ENCODE peak calls at places on chromosomes 13 and 19, in eight cellular contexts. G, Y, D, H, O, J, V and N are unnamed samples.

GRCh38 chr19:10927691-10928562 is 512 bp downstream of the YIPF2 start:
- DNase-seq in Y (no peak), J (no peak), D (no peak), H (no peak), O (no peak), V (no peak), G (no peak), N (no peak)

GRCh38 chr13:22049384-22049783 is 378.5 kb downstream of the FGF9 start:
- DNase-seq in D (no peak), H (no peak), O (no peak), G (no peak), J (no peak), V (no peak), Y (no peak), N (no peak)

GRCh38 chr13:75308222-75308621 is 173.7 kb downstream of the TBC1D4 start:
- DNase-seq in H (no peak), V (no peak), J (no peak), O (no peak), D (no peak), Y (no peak), G (no peak), N (no peak)

GRCh38 chr13:43432948-43433347 is 353.8 kb downstream of the ENOX1 start:
- DNase-seq in O (no peak), Y (no peak), V (no peak), H (no peak), J (no peak), D (no peak), G (no peak), N (peak)

GRCh38 chr13:90104764-90105163 is 1242.7 kb upstream of the MIR17HG start:
- DNase-seq in H (no peak), G (no peak), V (no peak), Y (no peak), J (no peak), D (no peak), O (no peak), N (no peak)

GRCh38 chr13:98413796-98414195 is 163.1 kb downstream of the STK24 start:
- DNase-seq in D (no peak), O (no peak), J (no peak), G (no peak), Y (no peak), V (no peak), H (no peak), N (no peak)

GRCh38 chr19:18377026-18377425 is 8.9 kb upstream of the GDF15 start:
- DNase-seq in D (peak), G (no peak), O (no peak), H (no peak), Y (no peak), V (no peak), J (no peak), N (no peak)

GRCh38 chr13:93922063-93922462 is 557.4 kb downstream of the DCT start:
- DNase-seq in V (no peak), D (peak), H (no peak), Y (no peak), J (no peak), O (no peak), G (peak), N (no peak)

GRCh38 chr19:32464279-32464678 is 58.7 kb downstream of the DPY19L3 start:
- DNase-seq in D (peak), H (no peak), V (peak), G (peak), J (no peak), O (no peak), Y (no peak), N (no peak)

GRCh38 chr19:46861691-46862503 is 1.1 kb downstream of the ARHGAP35 start:
- DNase-seq in G (peak), Y (no peak), V (no peak), H (no peak), O (peak), D (peak), J (no peak), N (no peak)

GRCh38 chr13:77696006-77696862 is 1.3 kb upstream of the SLAIN1 start:
- DNase-seq in O (peak), G (no peak), H (peak), D (peak), Y (no peak), J (no peak), V (no peak), N (no peak)

GRCh38 chr19:887072-887471 is 5.9 kb downstream of the MED16 start:
- DNase-seq in Y (peak), J (peak), O (no peak), D (no peak), H (no peak), G (peak), V (peak), N (peak)

GRCh38 chr13:20192470-20193141 is at the start of gene GJB2:
- DNase-seq in V (no peak), Y (no peak), H (no peak), O (peak), G (no peak), J (no peak), D (peak), N (no peak)

GRCh38 chr13:54210397-54211050 is 1181.9 kb downstream of the OLFM4 start:
- DNase-seq in G (no peak), J (no peak), H (no peak), V (no peak), O (peak), Y (no peak), D (peak), N (no peak)

GRCh38 chr13:46721054-46721453 is 75.9 kb downstream of the ESD start:
- DNase-seq in G (peak), Y (peak), J (peak), D (peak), H (peak), O (peak), V (peak), N (peak)

GRCh38 chr13:100544866-100545683 is 43.5 kb downstream of the GGACT start:
- DNase-seq in H (peak), V (no peak), O (no peak), Y (peak), G (no peak), J (peak), D (no peak), N (no peak)

GRCh38 chr13:38180100-38180499 is 169.6 kb upstream of the UFM1 start:
- DNase-seq in J (peak), G (peak), Y (no peak), D (peak), O (no peak), H (no peak), V (peak), N (peak)

GRCh38 chr19:57071414-57071813 is 48.4 kb upstream of the USP29 start:
- DNase-seq in D (no peak), H (no peak), J (no peak), Y (no peak), O (no peak), V (no peak), G (no peak), N (no peak)

GRCh38 chr19:31880283-31880682 is 465.1 kb upstream of the ZNF507 start:
- DNase-seq in H (no peak), D (no peak), O (no peak), V (no peak), Y (no peak), G (no peak), J (no peak), N (no peak)

GRCh38 chr13:80497978-80498377 is 157.1 kb upstream of the SPRY2 start:
- DNase-seq in D (no peak), H (no peak), V (no peak), O (no peak), G (no peak), J (no peak), Y (no peak), N (no peak)

GRCh38 chr19:40689339-40690049 is 957 bp downstream of the NUMBL start:
- DNase-seq in O (peak), H (no peak), D (peak), Y (no peak), G (no peak), J (peak), V (no peak), N (peak)

GRCh38 chr13:100440756-100441421 is 147.7 kb downstream of the GGACT start:
- DNase-seq in Y (no peak), O (no peak), J (no peak), D (no peak), V (peak), H (no peak), G (peak), N (peak)

GRCh38 chr19:19550454-19550842 is 12.4 kb downstream of the CILP2 start:
- DNase-seq in G (peak), D (peak), J (no peak), Y (no peak), O (no peak), H (no peak), V (peak), N (peak)

GRCh38 chr19:18170714-18171255 is 2.8 kb upstream of the IFI30 start:
- DNase-seq in J (no peak), G (no peak), V (no peak), Y (peak), D (no peak), O (no peak), H (no peak), N (no peak)

GRCh38 chr19:44876930-44877530 is 14.0 kb upstream of the TOMM40 start:
- DNase-seq in O (no peak), G (no peak), D (no peak), J (no peak), V (no peak), H (no peak), Y (no peak), N (no peak)

GRCh38 chr19:49896863-49897621 is at the start of gene IL4I1:
- DNase-seq in J (no peak), H (no peak), D (no peak), G (peak), O (no peak), Y (peak), V (peak), N (no peak)

GRCh38 chr13:72258340-72258981 is 391.5 kb upstream of the DACH1 start:
- DNase-seq in G (no peak), J (no peak), H (no peak), V (no peak), D (no peak), O (no peak), Y (no peak), N (no peak)

GRCh38 chr13:75458696-75459422 is 23.1 kb downstream of the TBC1D4 start:
- DNase-seq in H (peak), Y (peak), J (no peak), O (peak), V (no peak), G (peak), D (no peak), N (no peak)

GRCh38 chr19:10936661-10937084 is 8.1 kb downstream of the TIMM29 start:
- DNase-seq in V (peak), O (peak), J (peak), H (peak), D (peak), Y (peak), G (peak), N (peak)

GRCh38 chr13:80361883-80362327 is 21.0 kb upstream of the SPRY2 start:
- DNase-seq in Y (no peak), O (peak), V (no peak), H (no peak), G (no peak), D (peak), J (peak), N (no peak)

GRCh38 chr19:11096210-11096841 is 7.1 kb downstream of the LDLR start:
- DNase-seq in G (peak), J (peak), H (peak), O (no peak), V (peak), D (peak), Y (peak), N (no peak)

GRCh38 chr19:50922316-50922853 is 11.2 kb upstream of the KLK4 start:
- DNase-seq in H (peak), D (peak), J (peak), V (peak), G (peak), Y (peak), O (peak), N (peak)

GRCh38 chr19:55441692-55442321 is 1.3 kb downstream of the SHISA7 start:
- DNase-seq in H (peak), D (no peak), J (no peak), G (no peak), O (peak), V (no peak), Y (no peak), N (no peak)

GRCh38 chr19:23832717-23833327 is 74.1 kb upstream of the ZNF681 start:
- DNase-seq in D (no peak), G (no peak), V (peak), O (no peak), Y (no peak), H (no peak), J (no peak), N (no peak)

GRCh38 chr19:45638930-45639729 is at the start of gene EML2:
- DNase-seq in G (peak), D (peak), H (no peak), J (no peak), O (peak), Y (peak), V (no peak), N (peak)

GRCh38 chr13:36352350-36352749 is 6.2 kb upstream of the SPART start:
- DNase-seq in O (no peak), J (no peak), V (peak), D (no peak), G (no peak), Y (no peak), H (no peak), N (peak)

GRCh38 chr19:3708207-3708931 is at the start of gene TJP3:
- DNase-seq in Y (peak), G (peak), H (no peak), O (no peak), D (peak), V (no peak), J (no peak), N (no peak)

GRCh38 chr19:45581576-45581975 is 3.0 kb downstream of the OPA3 start:
- DNase-seq in V (no peak), O (no peak), D (no peak), G (no peak), Y (no peak), J (no peak), H (no peak), N (no peak)

GRCh38 chr19:35442091-35442490 is 6.0 kb upstream of the FFAR2 start:
- DNase-seq in Y (peak), J (no peak), D (no peak), V (no peak), H (no peak), O (no peak), G (no peak), N (no peak)
- H3K4me3 ChIP-seq in Y (no peak), J (no peak), D (no peak), V (no peak), H (no peak), O (no peak), G (no peak), N (no peak)

GRCh38 chr13:29922281-29922821 is 71.9 kb upstream of the UBL3 start:
- DNase-seq in V (peak), G (peak), Y (no peak), D (peak), J (no peak), O (no peak), H (no peak), N (peak)

GRCh38 chr13:29924482-29924884 is 74.1 kb upstream of the UBL3 start:
- DNase-seq in D (peak), G (peak), Y (no peak), O (no peak), V (peak), J (peak), H (no peak), N (peak)

GRCh38 chr13:29923554-29924481 is 73.4 kb upstream of the UBL3 start:
- DNase-seq in O (peak), V (peak), G (peak), J (peak), Y (peak), D (peak), H (no peak), N (peak)

GRCh38 chr13:29921542-29921941 is 71.1 kb upstream of the UBL3 start:
- DNase-seq in G (no peak), H (no peak), J (no peak), V (no peak), Y (no peak), D (no peak), O (no peak), N (no peak)

DNA sequence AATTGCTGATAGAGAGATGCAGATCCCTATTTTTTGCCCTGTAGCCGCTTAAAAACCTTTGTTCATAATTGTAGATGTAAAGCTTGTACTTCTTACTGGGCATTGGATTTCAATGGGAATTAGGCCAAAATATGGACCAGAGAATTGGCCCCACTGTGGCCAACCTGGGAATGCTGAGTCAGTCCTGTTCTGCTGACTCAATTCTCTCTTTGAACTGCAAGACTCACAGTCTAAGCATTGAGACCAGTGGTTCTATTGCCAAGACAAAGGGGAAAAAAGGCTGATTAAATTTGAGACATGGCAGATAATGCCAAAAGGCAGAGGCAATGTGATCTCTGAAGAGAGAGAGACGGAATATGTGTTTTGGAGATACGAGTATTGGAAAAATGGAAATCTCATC is 72.5 kb upstream of the UBL3 start:
- DNase-seq in O (no peak), Y (no peak), D (peak), H (no peak), G (peak), J (peak), V (peak), N (peak)
- TF ChIP-seq CTCF in O (no peak), Y (no peak), D (no peak), H (no peak), G (no peak), J (no peak), V (no peak), N (no peak)

GRCh38 chr13:111066544-111066943 is 48.6 kb upstream of the ARHGEF7 start:
- DNase-seq in O (no peak), D (no peak), G (no peak), Y (peak), J (no peak), V (no peak), H (no peak), N (no peak)
- H3K4me3 ChIP-seq in O (peak), D (no peak), G (no peak), Y (peak), J (no peak), V (no peak), H (peak), N (no peak)

GRCh38 chr19:6023085-6023682 is 45.2 kb upstream of the RANBP3 start:
- DNase-seq in V (peak), H (no peak), Y (no peak), J (peak), D (peak), O (no peak), G (peak), N (peak)

GRCh38 chr19:6021878-6022569 is 44.1 kb upstream of the RANBP3 start:
- DNase-seq in V (peak), G (peak), Y (peak), H (peak), D (peak), J (peak), O (peak), N (peak)

GRCh38 chr19:6022570-6023049 is 44.7 kb upstream of the RANBP3 start:
- DNase-seq in D (no peak), J (no peak), V (no peak), O (no peak), Y (no peak), G (no peak), H (no peak), N (no peak)

GRCh38 chr19:6020166-6020967 is 42.4 kb upstream of the RANBP3 start:
- DNase-seq in D (peak), G (peak), Y (no peak), O (no peak), V (no peak), H (no peak), J (no peak), N (no peak)

GRCh38 chr19:6020972-6021805 is 43.2 kb upstream of the RANBP3 start:
- DNase-seq in J (no peak), V (no peak), G (no peak), D (peak), O (no peak), H (no peak), Y (no peak), N (no peak)
- TF ChIP-seq CTCF in J (peak), V (no peak), G (no peak), D (peak), O (no peak), H (no peak), Y (no peak), N (no peak)

GRCh38 chr19:39397360-39398296 is 6.5 kb downstream of the MED29 start:
- DNase-seq in O (peak), V (peak), G (peak), Y (peak), H (peak), J (peak), D (peak), N (peak)
- H3K4me3 ChIP-seq in O (no peak), V (no peak), G (no peak), Y (peak), H (no peak), J (no peak), D (no peak), N (no peak)

GRCh38 chr19:2207008-2207407 is 29.1 kb downstream of the PLEKHJ1 start:
- DNase-seq in J (no peak), V (no peak), O (no peak), Y (no peak), G (no peak), H (no peak), D (no peak), N (no peak)

GRCh38 chr19:2208975-2209374 is 27.2 kb downstream of the PLEKHJ1 start:
- DNase-seq in J (no peak), D (no peak), V (no peak), H (no peak), Y (no peak), O (no peak), G (peak), N (no peak)

GRCh38 chr19:2210206-2210605 is 25.9 kb downstream of the PLEKHJ1 start:
- DNase-seq in J (no peak), G (no peak), Y (no peak), D (no peak), O (no peak), H (no peak), V (no peak), N (no peak)

GRCh38 chr19:2209408-2209807 is 26.7 kb downstream of the PLEKHJ1 start:
- DNase-seq in V (no peak), Y (no peak), D (no peak), O (no peak), G (no peak), J (no peak), H (no peak), N (no peak)

GRCh38 chr19:2207991-2208860 is 27.9 kb downstream of the PLEKHJ1 start:
- DNase-seq in J (peak), G (peak), Y (peak), O (peak), V (peak), H (no peak), D (no peak), N (peak)
- TF ChIP-seq CTCF in J (peak), G (peak), Y (no peak), O (peak), V (peak), H (no peak), D (no peak), N (peak)

DNA sequence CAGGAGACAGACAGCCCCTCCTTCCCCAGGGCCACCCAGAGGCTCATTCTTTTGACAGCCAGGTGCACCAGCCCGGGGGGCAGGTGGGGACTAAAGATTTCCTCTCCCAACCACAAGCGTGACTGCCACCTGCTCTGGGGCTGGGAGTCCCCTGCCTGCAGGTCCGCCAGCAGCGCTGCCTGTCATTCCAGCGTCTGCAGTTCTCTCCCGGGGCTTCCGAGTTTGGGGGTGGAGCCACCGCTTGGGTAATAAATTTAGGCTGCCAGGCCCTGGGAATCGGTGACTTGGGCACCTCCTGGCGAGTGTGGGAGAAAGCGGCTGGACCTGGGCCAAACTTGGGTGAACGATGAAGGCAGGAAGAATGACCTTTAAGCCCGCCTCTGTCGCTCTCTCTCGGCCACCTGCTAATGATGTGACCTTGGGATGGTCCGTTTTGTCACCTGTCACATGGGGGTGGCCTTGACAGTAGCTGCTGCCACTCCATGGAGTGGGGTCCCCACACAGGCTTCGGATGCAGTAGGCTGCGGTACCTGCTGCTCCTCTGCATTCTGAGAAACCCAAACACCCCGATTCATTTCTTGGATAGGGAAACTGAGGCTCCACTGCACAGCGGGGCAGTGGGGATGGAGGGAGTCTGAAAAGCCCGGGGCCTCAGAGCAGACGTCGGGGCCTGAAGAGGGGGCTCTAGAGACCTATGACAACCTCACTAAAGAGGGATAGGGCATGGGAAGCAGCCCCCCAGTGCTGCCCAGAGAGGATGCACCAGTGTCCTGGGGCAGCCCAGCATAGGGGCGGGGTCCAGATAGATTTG is 12.8 kb downstream of the FUT6 start:
- DNase-seq in V (peak), G (peak), D (peak), H (no peak), Y (peak), O (peak), J (no peak), N (peak)
- H3K4me3 ChIP-seq in V (no peak), G (no peak), D (peak), H (no peak), Y (peak), O (no peak), J (no peak), N (no peak)